ENCODE peak calls at places on chromosomes 11 and 22, in five cellular contexts. One of them, this sample, is unnamed.

GRCh38 chr22:49948958-49949913 is 11.3 kb upstream of the PIM3 start:
- DNase-seq in brain microvascular endothelial cell: no peak
- DNase-seq in neural crest cell: no peak
- DNase-seq in left ventricle myocardium inferior: no peak
- DNase-seq in progenitor cell of endocrine pancreas: no peak
- DNase-seq in this sample: no peak

GRCh38 chr22:49704345-49705215 is 123.1 kb downstream of the BRD1 start:
- DNase-seq in progenitor cell of endocrine pancreas: no peak
- DNase-seq in left ventricle myocardium inferior: no peak
- DNase-seq in brain microvascular endothelial cell: no peak
- DNase-seq in neural crest cell: no peak
- DNase-seq in this sample: no peak

GRCh38 chr11:71227058-71227659 is 25.2 kb downstream of the SHANK2 start:
- DNase-seq in progenitor cell of endocrine pancreas: no peak
- DNase-seq in neural crest cell: no peak
- DNase-seq in left ventricle myocardium inferior: no peak
- DNase-seq in brain microvascular endothelial cell: no peak
- DNase-seq in this sample: no peak

GRCh38 chr22:50059185-50059880 is 1.2 kb upstream of the TTLL8 start:
- DNase-seq in neural crest cell: peak; percentile 41
- DNase-seq in left ventricle myocardium inferior: no peak
- DNase-seq in progenitor cell of endocrine pancreas: no peak
- DNase-seq in brain microvascular endothelial cell: peak; percentile 7
- DNase-seq in this sample: peak; percentile 4

GRCh38 chr22:33049125-33049729 is 9.0 kb downstream of the SYN3 start:
- DNase-seq in progenitor cell of endocrine pancreas: peak; percentile 59
- DNase-seq in brain microvascular endothelial cell: peak; percentile 61
- DNase-seq in neural crest cell: peak; percentile 79
- DNase-seq in left ventricle myocardium inferior: peak; percentile 70
- DNase-seq in this sample: peak; percentile 4

GRCh38 chr11:119920666-119921065 is 191.7 kb upstream of the NECTIN1 start:
- DNase-seq in brain microvascular endothelial cell: no peak
- DNase-seq in left ventricle myocardium inferior: no peak
- DNase-seq in progenitor cell of endocrine pancreas: no peak
- DNase-seq in neural crest cell: no peak
- DNase-seq in this sample: no peak

GRCh38 chr11:117249571-117249970 is 17.1 kb downstream of the RNF214 start:
- DNase-seq in brain microvascular endothelial cell: no peak
- DNase-seq in neural crest cell: no peak
- DNase-seq in left ventricle myocardium inferior: no peak
- DNase-seq in progenitor cell of endocrine pancreas: no peak
- DNase-seq in this sample: no peak

GRCh38 chr11:78655561-78655960 is 80.9 kb upstream of the NARS2 start:
- DNase-seq in progenitor cell of endocrine pancreas: no peak
- DNase-seq in brain microvascular endothelial cell: no peak
- DNase-seq in neural crest cell: no peak
- DNase-seq in left ventricle myocardium inferior: no peak
- DNase-seq in this sample: no peak

GRCh38 chr22:41480397-41480735 is 11.4 kb downstream of the ACO2 start:
- DNase-seq in brain microvascular endothelial cell: peak; percentile 71
- DNase-seq in progenitor cell of endocrine pancreas: no peak
- DNase-seq in neural crest cell: no peak
- DNase-seq in left ventricle myocardium inferior: no peak
- DNase-seq in this sample: no peak

GRCh38 chr11:42397483-42397882 is 914.3 kb upstream of the API5 start:
- DNase-seq in neural crest cell: no peak
- DNase-seq in left ventricle myocardium inferior: no peak
- DNase-seq in brain microvascular endothelial cell: no peak
- DNase-seq in progenitor cell of endocrine pancreas: no peak
- DNase-seq in this sample: no peak

GRCh38 chr22:28250036-28250695 is 331.1 kb upstream of the PITPNB start:
- DNase-seq in neural crest cell: no peak
- DNase-seq in brain microvascular endothelial cell: no peak
- DNase-seq in progenitor cell of endocrine pancreas: no peak
- DNase-seq in left ventricle myocardium inferior: no peak
- DNase-seq in this sample: no peak

DNA sequence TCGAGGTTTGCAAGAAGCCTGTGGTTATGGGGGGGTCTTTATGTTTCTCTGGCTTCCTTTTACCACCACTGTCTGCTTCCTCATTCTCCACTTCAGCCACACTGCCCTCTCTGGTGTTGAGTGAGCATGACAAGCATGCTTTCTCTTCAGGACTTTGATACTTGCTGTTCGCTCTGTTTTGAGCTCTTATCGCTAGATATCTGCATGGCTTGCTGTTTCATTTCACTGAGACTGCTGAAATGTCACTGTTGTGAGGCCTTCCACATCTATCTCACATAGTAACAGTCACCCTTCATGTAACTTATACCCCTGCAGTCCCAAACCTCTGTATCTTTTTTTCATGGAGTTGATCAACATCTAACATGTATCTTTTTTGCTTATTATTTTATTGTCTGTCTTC is 59.8 kb downstream of the TMEM135 start:
- DNase-seq in neural crest cell: peak; percentile 19
- DNase-seq in brain microvascular endothelial cell: peak; percentile 22
- DNase-seq in left ventricle myocardium inferior: no peak
- DNase-seq in progenitor cell of endocrine pancreas: no peak
- DNase-seq in this sample: no peak
- TF ChIP-seq CTCF in neural crest cell: peak; percentile 69
- TF ChIP-seq CTCF in brain microvascular endothelial cell: peak; percentile 86
- TF ChIP-seq CTCF in left ventricle myocardium inferior: peak; percentile 84
- TF ChIP-seq CTCF in progenitor cell of endocrine pancreas: peak; percentile 66
- TF ChIP-seq CTCF in this sample: peak; percentile 62

DNA sequence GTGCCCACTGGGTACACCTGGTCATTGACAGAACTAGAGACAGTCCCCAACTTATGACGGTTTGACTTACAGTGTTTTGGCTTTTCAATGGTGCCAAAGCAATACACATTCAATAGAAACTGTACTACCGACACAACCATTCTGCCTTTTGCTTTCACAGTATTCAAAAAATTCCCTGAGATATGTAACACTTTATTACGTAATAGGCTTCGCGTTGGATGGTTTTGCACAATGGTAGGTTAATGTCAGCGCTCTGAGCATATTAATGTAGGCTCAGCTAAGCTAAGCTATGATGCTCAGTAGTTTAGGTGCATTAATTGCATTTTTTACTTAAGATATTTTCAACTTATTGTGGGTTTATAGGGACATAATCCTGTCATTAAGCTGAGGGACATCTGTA is 105.1 kb upstream of the B3GAT1 start:
- DNase-seq in progenitor cell of endocrine pancreas: no peak
- DNase-seq in left ventricle myocardium inferior: no peak
- DNase-seq in brain microvascular endothelial cell: no peak
- DNase-seq in neural crest cell: no peak
- DNase-seq in this sample: no peak
- TF ChIP-seq CTCF in progenitor cell of endocrine pancreas: no peak
- TF ChIP-seq CTCF in left ventricle myocardium inferior: no peak
- TF ChIP-seq CTCF in brain microvascular endothelial cell: no peak
- TF ChIP-seq CTCF in neural crest cell: no peak
- TF ChIP-seq CTCF in this sample: no peak

GRCh38 chr22:43537019-43537585 is 125.3 kb downstream of the MPPED1 start:
- DNase-seq in brain microvascular endothelial cell: no peak
- DNase-seq in progenitor cell of endocrine pancreas: no peak
- DNase-seq in left ventricle myocardium inferior: no peak
- DNase-seq in neural crest cell: no peak
- DNase-seq in this sample: no peak
- TF ChIP-seq CTCF in brain microvascular endothelial cell: no peak
- TF ChIP-seq CTCF in progenitor cell of endocrine pancreas: no peak
- TF ChIP-seq CTCF in left ventricle myocardium inferior: no peak
- TF ChIP-seq CTCF in neural crest cell: peak; percentile 32
- TF ChIP-seq CTCF in this sample: no peak

GRCh38 chr11:39910087-39910486 is 1549.4 kb downstream of the LRRC4C start:
- DNase-seq in left ventricle myocardium inferior: no peak
- DNase-seq in neural crest cell: no peak
- DNase-seq in progenitor cell of endocrine pancreas: no peak
- DNase-seq in brain microvascular endothelial cell: no peak
- DNase-seq in this sample: no peak
- TF ChIP-seq CTCF in left ventricle myocardium inferior: no peak
- TF ChIP-seq CTCF in neural crest cell: no peak
- TF ChIP-seq CTCF in progenitor cell of endocrine pancreas: no peak
- TF ChIP-seq CTCF in brain microvascular endothelial cell: no peak
- TF ChIP-seq CTCF in this sample: no peak

DNA sequence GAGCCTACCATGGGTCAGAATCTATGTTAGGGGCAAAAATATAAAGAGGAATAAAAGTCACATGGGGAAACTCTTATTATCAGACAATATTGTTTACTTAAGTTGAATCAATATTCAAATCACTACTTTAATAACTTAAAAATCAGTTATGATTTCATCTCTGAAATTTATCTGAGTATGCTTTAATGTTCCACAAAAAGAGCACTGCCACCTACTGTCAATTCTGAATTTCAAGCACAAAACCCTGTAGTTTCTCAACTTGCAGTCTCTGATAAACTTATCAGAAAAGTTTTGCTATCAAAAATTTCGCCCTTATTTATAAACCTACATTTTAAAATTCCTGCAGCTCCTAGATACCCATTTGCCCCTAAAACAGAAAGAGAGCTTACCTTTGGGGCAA is 47.3 kb downstream of the RDX start:
- DNase-seq in left ventricle myocardium inferior: no peak
- DNase-seq in neural crest cell: no peak
- DNase-seq in brain microvascular endothelial cell: no peak
- DNase-seq in progenitor cell of endocrine pancreas: no peak
- DNase-seq in this sample: no peak
- TF ChIP-seq CTCF in left ventricle myocardium inferior: peak; percentile 38
- TF ChIP-seq CTCF in neural crest cell: peak; percentile 53
- TF ChIP-seq CTCF in brain microvascular endothelial cell: peak; percentile 22
- TF ChIP-seq CTCF in progenitor cell of endocrine pancreas: peak; percentile 24
- TF ChIP-seq CTCF in this sample: peak; percentile 27

DNA sequence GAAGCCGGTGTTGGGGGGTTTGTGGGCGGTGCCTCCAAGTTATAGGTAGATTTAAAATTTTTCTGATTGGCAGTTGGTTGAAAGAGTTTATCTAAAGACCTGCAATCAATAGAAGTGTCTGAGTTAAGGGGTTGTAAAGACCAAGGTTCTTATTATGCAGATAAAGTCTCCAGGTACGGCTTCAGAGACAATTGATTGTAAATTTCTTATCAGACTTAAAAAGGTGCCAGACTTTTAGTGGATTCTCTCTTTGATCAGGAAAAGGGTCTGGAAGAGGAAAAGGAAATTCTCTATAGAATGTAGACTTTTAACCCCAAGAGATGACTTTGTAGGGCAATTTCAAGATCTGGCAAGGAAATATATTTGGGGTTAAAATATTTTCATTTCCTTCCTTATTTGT is 25.2 kb downstream of the CLMP start:
- DNase-seq in left ventricle myocardium inferior: no peak
- DNase-seq in brain microvascular endothelial cell: no peak
- DNase-seq in neural crest cell: no peak
- DNase-seq in progenitor cell of endocrine pancreas: no peak
- DNase-seq in this sample: no peak
- TF ChIP-seq CTCF in left ventricle myocardium inferior: no peak
- TF ChIP-seq CTCF in brain microvascular endothelial cell: no peak
- TF ChIP-seq CTCF in neural crest cell: no peak
- TF ChIP-seq CTCF in progenitor cell of endocrine pancreas: no peak
- TF ChIP-seq CTCF in this sample: no peak

DNA sequence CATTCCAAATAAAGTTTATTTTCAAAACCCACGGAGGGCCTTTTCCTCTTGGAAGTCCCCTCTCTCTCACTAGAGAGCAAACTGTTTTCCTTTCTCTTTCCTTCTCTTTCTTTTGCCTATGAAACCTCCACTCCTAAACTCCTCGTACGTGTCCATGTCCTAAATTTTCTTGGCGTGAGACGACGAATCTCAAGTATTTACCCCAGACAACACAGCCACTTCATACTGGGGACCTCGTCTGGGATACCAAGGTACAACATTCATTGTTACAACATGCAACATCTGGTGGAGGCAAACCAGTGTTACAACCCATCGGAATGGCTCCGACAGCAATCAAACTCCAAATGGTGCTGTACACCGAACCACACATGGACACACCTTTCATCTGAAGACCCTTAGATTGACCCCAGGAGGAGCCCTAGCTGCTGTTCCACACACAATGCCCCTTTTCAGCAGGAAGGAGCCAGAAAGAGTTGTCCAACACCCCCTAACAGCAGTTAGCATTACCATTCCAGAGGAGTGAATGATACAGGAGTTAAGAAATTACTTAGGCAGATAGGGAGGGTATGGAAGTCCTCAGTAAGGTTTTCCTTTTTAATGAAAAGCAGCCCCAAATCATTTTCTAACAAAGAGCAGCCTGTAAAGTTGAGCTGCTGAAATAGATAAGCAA is 108.2 kb downstream of the SGSM3 start:
- DNase-seq in neural crest cell: no peak
- DNase-seq in progenitor cell of endocrine pancreas: no peak
- DNase-seq in left ventricle myocardium inferior: no peak
- DNase-seq in brain microvascular endothelial cell: no peak
- DNase-seq in this sample: no peak
- TF ChIP-seq CTCF in neural crest cell: no peak
- TF ChIP-seq CTCF in progenitor cell of endocrine pancreas: no peak
- TF ChIP-seq CTCF in left ventricle myocardium inferior: no peak
- TF ChIP-seq CTCF in brain microvascular endothelial cell: no peak
- TF ChIP-seq CTCF in this sample: no peak

DNA sequence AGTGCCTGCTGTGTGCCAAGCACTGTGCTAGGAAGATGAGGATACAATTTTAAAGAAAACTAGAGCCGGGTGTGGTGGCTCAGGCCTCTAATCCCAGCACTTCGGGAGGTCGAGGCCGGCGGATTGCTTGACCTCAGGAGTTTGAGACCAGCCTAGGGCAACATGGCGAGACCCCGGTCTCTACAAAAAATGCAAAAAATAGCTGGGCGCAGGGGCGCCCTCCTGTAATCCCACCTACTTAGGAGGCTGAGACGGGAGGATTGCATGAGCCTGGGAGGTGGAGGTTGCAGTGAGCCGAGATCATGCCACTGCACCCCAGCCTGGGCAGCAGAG is 8.3 kb downstream of the TPBGL start:
- DNase-seq in progenitor cell of endocrine pancreas: no peak
- DNase-seq in left ventricle myocardium inferior: no peak
- DNase-seq in brain microvascular endothelial cell: no peak
- DNase-seq in neural crest cell: no peak
- DNase-seq in this sample: no peak
- TF ChIP-seq CTCF in progenitor cell of endocrine pancreas: peak; percentile 21
- TF ChIP-seq CTCF in left ventricle myocardium inferior: peak; percentile 3
- TF ChIP-seq CTCF in brain microvascular endothelial cell: no peak
- TF ChIP-seq CTCF in neural crest cell: peak; percentile 17
- TF ChIP-seq CTCF in this sample: no peak